ENCODE peak calls at places on chromosomes 3 and 15, in eight cellular contexts. One of them, this sample, is unnamed.

GRCh38 chr3:171901615-171902312 is 58.6 kb downstream of the TMEM212 start:
- DNase-seq in CD8-positive, alpha-beta memory T cell: no peak
- DNase-seq in mammary epithelial cell: no peak
- DNase-seq in effector memory CD4-positive, alpha-beta T cell: no peak
- DNase-seq in brain microvascular endothelial cell: no peak
- DNase-seq in breast epithelium: no peak
- DNase-seq in WERI-Rb-1: no peak
- DNase-seq in endothelial cell of umbilical vein: no peak
- DNase-seq in this sample: no peak

GRCh38 chr3:127688416-127689265 is 15.9 kb downstream of the ABTB1 start:
- DNase-seq in endothelial cell of umbilical vein: no peak
- DNase-seq in CD8-positive, alpha-beta memory T cell: no peak
- DNase-seq in breast epithelium: no peak
- DNase-seq in WERI-Rb-1: peak; percentile 60
- DNase-seq in effector memory CD4-positive, alpha-beta T cell: no peak
- DNase-seq in brain microvascular endothelial cell: peak; percentile 25
- DNase-seq in mammary epithelial cell: no peak
- DNase-seq in this sample: no peak

GRCh38 chr3:194204036-194204792 is 68.3 kb downstream of the HES1 start:
- DNase-seq in CD8-positive, alpha-beta memory T cell: no peak
- DNase-seq in endothelial cell of umbilical vein: no peak
- DNase-seq in effector memory CD4-positive, alpha-beta T cell: no peak
- DNase-seq in mammary epithelial cell: peak; percentile 6
- DNase-seq in brain microvascular endothelial cell: no peak
- DNase-seq in breast epithelium: no peak
- DNase-seq in WERI-Rb-1: no peak
- DNase-seq in this sample: no peak

GRCh38 chr15:25543156-25543555 is 104.3 kb upstream of the UBE3A start:
- DNase-seq in breast epithelium: peak; percentile 51
- DNase-seq in effector memory CD4-positive, alpha-beta T cell: no peak
- DNase-seq in WERI-Rb-1: no peak
- DNase-seq in mammary epithelial cell: no peak
- DNase-seq in brain microvascular endothelial cell: no peak
- DNase-seq in CD8-positive, alpha-beta memory T cell: no peak
- DNase-seq in endothelial cell of umbilical vein: no peak
- DNase-seq in this sample: peak; percentile 65

GRCh38 chr3:49655731-49656285 is 18.3 kb upstream of the APEH start:
- DNase-seq in CD8-positive, alpha-beta memory T cell: no peak
- DNase-seq in brain microvascular endothelial cell: no peak
- DNase-seq in WERI-Rb-1: no peak
- DNase-seq in effector memory CD4-positive, alpha-beta T cell: no peak
- DNase-seq in endothelial cell of umbilical vein: no peak
- DNase-seq in breast epithelium: no peak
- DNase-seq in mammary epithelial cell: no peak
- DNase-seq in this sample: no peak

GRCh38 chr3:34886443-34886842 is 752.9 kb upstream of the ARPP21 start:
- DNase-seq in CD8-positive, alpha-beta memory T cell: no peak
- DNase-seq in WERI-Rb-1: peak; percentile 17
- DNase-seq in brain microvascular endothelial cell: no peak
- DNase-seq in endothelial cell of umbilical vein: no peak
- DNase-seq in mammary epithelial cell: no peak
- DNase-seq in effector memory CD4-positive, alpha-beta T cell: no peak
- DNase-seq in breast epithelium: no peak
- DNase-seq in this sample: no peak

GRCh38 chr15:90209591-90209990 is 8.5 kb downstream of the SEMA4B start:
- DNase-seq in effector memory CD4-positive, alpha-beta T cell: no peak
- DNase-seq in CD8-positive, alpha-beta memory T cell: no peak
- DNase-seq in brain microvascular endothelial cell: no peak
- DNase-seq in breast epithelium: no peak
- DNase-seq in WERI-Rb-1: no peak
- DNase-seq in endothelial cell of umbilical vein: no peak
- DNase-seq in mammary epithelial cell: no peak
- DNase-seq in this sample: no peak

GRCh38 chr3:48418140-48418539 is 11.7 kb downstream of the PLXNB1 start:
- DNase-seq in CD8-positive, alpha-beta memory T cell: no peak
- DNase-seq in mammary epithelial cell: no peak
- DNase-seq in effector memory CD4-positive, alpha-beta T cell: no peak
- DNase-seq in breast epithelium: no peak
- DNase-seq in WERI-Rb-1: no peak
- DNase-seq in brain microvascular endothelial cell: no peak
- DNase-seq in endothelial cell of umbilical vein: no peak
- DNase-seq in this sample: no peak

GRCh38 chr15:78949461-78949860 is 4.6 kb upstream of the CTSH start:
- DNase-seq in brain microvascular endothelial cell: no peak
- DNase-seq in WERI-Rb-1: no peak
- DNase-seq in breast epithelium: no peak
- DNase-seq in effector memory CD4-positive, alpha-beta T cell: no peak
- DNase-seq in endothelial cell of umbilical vein: no peak
- DNase-seq in CD8-positive, alpha-beta memory T cell: no peak
- DNase-seq in mammary epithelial cell: peak; percentile 9
- DNase-seq in this sample: no peak

GRCh38 chr3:20104167-20104661 is 64.0 kb downstream of the KAT2B start:
- DNase-seq in CD8-positive, alpha-beta memory T cell: peak; percentile 10
- DNase-seq in breast epithelium: no peak
- DNase-seq in endothelial cell of umbilical vein: no peak
- DNase-seq in WERI-Rb-1: no peak
- DNase-seq in mammary epithelial cell: no peak
- DNase-seq in brain microvascular endothelial cell: no peak
- DNase-seq in effector memory CD4-positive, alpha-beta T cell: peak; percentile 50
- DNase-seq in this sample: no peak

GRCh38 chr3:12870942-12871341 is 29.6 kb upstream of the RPL32 start:
- DNase-seq in mammary epithelial cell: no peak
- DNase-seq in brain microvascular endothelial cell: no peak
- DNase-seq in WERI-Rb-1: no peak
- DNase-seq in CD8-positive, alpha-beta memory T cell: no peak
- DNase-seq in effector memory CD4-positive, alpha-beta T cell: no peak
- DNase-seq in endothelial cell of umbilical vein: no peak
- DNase-seq in breast epithelium: no peak
- DNase-seq in this sample: peak; percentile 42

GRCh38 chr3:164459526-164460151 is 618.7 kb downstream of the SI start:
- DNase-seq in breast epithelium: no peak
- DNase-seq in CD8-positive, alpha-beta memory T cell: no peak
- DNase-seq in brain microvascular endothelial cell: peak; percentile 89
- DNase-seq in endothelial cell of umbilical vein: no peak
- DNase-seq in WERI-Rb-1: no peak
- DNase-seq in effector memory CD4-positive, alpha-beta T cell: no peak
- DNase-seq in mammary epithelial cell: no peak
- DNase-seq in this sample: no peak

GRCh38 chr15:44790215-44790614 is 53.9 kb downstream of the TRIM69 start:
- DNase-seq in WERI-Rb-1: no peak
- DNase-seq in brain microvascular endothelial cell: no peak
- DNase-seq in endothelial cell of umbilical vein: no peak
- DNase-seq in mammary epithelial cell: no peak
- DNase-seq in breast epithelium: no peak
- DNase-seq in effector memory CD4-positive, alpha-beta T cell: no peak
- DNase-seq in CD8-positive, alpha-beta memory T cell: no peak
- DNase-seq in this sample: no peak

GRCh38 chr3:39052613-39053012 is 797 bp downstream of the WDR48 start:
- DNase-seq in brain microvascular endothelial cell: no peak
- DNase-seq in endothelial cell of umbilical vein: no peak
- DNase-seq in breast epithelium: no peak
- DNase-seq in WERI-Rb-1: no peak
- DNase-seq in CD8-positive, alpha-beta memory T cell: no peak
- DNase-seq in mammary epithelial cell: no peak
- DNase-seq in effector memory CD4-positive, alpha-beta T cell: no peak
- DNase-seq in this sample: no peak

GRCh38 chr3:113574213-113574612 is 41.9 kb downstream of the SIDT1 start:
- DNase-seq in effector memory CD4-positive, alpha-beta T cell: no peak
- DNase-seq in WERI-Rb-1: no peak
- DNase-seq in CD8-positive, alpha-beta memory T cell: no peak
- DNase-seq in breast epithelium: no peak
- DNase-seq in mammary epithelial cell: no peak
- DNase-seq in endothelial cell of umbilical vein: peak; percentile 41
- DNase-seq in brain microvascular endothelial cell: no peak
- DNase-seq in this sample: no peak

GRCh38 chr3:113570158-113570557 is 37.8 kb downstream of the SIDT1 start:
- DNase-seq in mammary epithelial cell: no peak
- DNase-seq in breast epithelium: no peak
- DNase-seq in endothelial cell of umbilical vein: no peak
- DNase-seq in WERI-Rb-1: no peak
- DNase-seq in CD8-positive, alpha-beta memory T cell: no peak
- DNase-seq in effector memory CD4-positive, alpha-beta T cell: no peak
- DNase-seq in brain microvascular endothelial cell: no peak
- DNase-seq in this sample: no peak

GRCh38 chr3:113573728-113574127 is 41.4 kb downstream of the SIDT1 start:
- DNase-seq in breast epithelium: no peak
- DNase-seq in effector memory CD4-positive, alpha-beta T cell: no peak
- DNase-seq in mammary epithelial cell: no peak
- DNase-seq in brain microvascular endothelial cell: no peak
- DNase-seq in CD8-positive, alpha-beta memory T cell: no peak
- DNase-seq in endothelial cell of umbilical vein: peak; percentile 4
- DNase-seq in WERI-Rb-1: no peak
- DNase-seq in this sample: no peak

GRCh38 chr3:113575191-113575590 is 42.8 kb downstream of the SIDT1 start:
- DNase-seq in breast epithelium: no peak
- DNase-seq in mammary epithelial cell: no peak
- DNase-seq in brain microvascular endothelial cell: no peak
- DNase-seq in endothelial cell of umbilical vein: no peak
- DNase-seq in effector memory CD4-positive, alpha-beta T cell: no peak
- DNase-seq in WERI-Rb-1: no peak
- DNase-seq in CD8-positive, alpha-beta memory T cell: no peak
- DNase-seq in this sample: no peak

DNA sequence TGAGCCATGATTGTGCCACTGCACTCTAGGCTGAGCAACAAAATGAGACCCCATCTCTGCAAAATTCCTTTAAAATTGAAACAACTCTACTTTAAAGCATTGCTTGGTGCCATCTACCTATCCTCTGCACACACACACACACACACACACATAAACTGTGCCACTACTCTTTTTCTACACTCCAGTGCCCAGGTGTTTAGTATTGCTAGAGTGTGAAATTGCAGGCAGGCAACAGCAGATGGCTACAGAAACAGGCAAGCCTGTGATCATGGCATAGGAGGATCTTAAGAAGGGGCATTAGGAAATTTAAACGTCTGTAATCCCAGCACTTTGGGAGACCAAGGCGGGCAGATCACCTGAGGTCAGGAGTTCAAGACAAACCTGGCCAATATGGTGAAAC is 39.0 kb downstream of the SIDT1 start:
- DNase-seq in CD8-positive, alpha-beta memory T cell: no peak
- DNase-seq in mammary epithelial cell: no peak
- DNase-seq in endothelial cell of umbilical vein: no peak
- DNase-seq in WERI-Rb-1: peak; percentile 44
- DNase-seq in effector memory CD4-positive, alpha-beta T cell: no peak
- DNase-seq in breast epithelium: no peak
- DNase-seq in brain microvascular endothelial cell: no peak
- DNase-seq in this sample: no peak
- H3K27me3 ChIP-seq in CD8-positive, alpha-beta memory T cell: no peaks in the 10 kb centered on the region
- H3K27me3 ChIP-seq in mammary epithelial cell: peaks cover 2% of the 10 kb centered on the region
- H3K27me3 ChIP-seq in endothelial cell of umbilical vein: peaks cover 10% of the 10 kb centered on the region
- H3K27me3 ChIP-seq in WERI-Rb-1: no peaks in the 10 kb centered on the region
- H3K27me3 ChIP-seq in effector memory CD4-positive, alpha-beta T cell: no peaks in the 10 kb centered on the region
- H3K27me3 ChIP-seq in breast epithelium: no peaks in the 10 kb centered on the region
- H3K27me3 ChIP-seq in brain microvascular endothelial cell: no peaks in the 10 kb centered on the region
- H3K27me3 ChIP-seq in this sample: no peaks in the 10 kb centered on the region

DNA sequence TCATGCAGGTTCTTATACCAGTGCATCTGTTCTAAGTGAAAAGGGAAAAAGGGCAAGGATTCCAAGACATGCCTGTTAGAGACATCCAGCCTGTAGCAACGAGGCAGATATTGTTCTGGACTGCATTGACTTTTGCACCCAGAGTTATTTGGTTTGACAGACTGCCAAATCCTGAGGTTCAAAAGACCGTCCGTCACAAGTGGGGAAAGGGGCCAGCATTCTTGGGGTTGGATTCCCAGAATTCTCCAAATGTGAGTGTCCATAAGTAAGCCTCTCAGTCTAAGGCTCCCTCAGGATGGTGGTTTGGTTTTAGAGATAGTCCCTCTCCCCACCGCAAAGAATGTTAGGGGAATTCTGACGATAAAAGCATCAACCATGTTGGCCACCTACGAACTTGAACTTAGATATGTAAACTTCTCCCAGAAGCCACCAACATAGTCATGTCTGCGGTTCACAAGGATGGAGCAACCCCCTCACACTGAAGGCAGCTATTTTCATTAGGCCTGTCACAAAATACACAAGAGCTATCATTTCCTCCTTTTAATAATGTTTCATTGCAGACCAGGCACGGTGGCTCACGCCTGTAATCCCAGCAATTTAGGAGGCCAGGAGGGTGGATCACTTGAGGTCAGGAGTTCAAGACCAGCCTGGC is 13.6 kb upstream of the LACTB start:
- DNase-seq in CD8-positive, alpha-beta memory T cell: no peak
- DNase-seq in WERI-Rb-1: no peak
- DNase-seq in endothelial cell of umbilical vein: peak; percentile 35
- DNase-seq in brain microvascular endothelial cell: peak; percentile 100
- DNase-seq in effector memory CD4-positive, alpha-beta T cell: no peak
- DNase-seq in mammary epithelial cell: peak; percentile 95
- DNase-seq in breast epithelium: peak; percentile 52
- DNase-seq in this sample: no peak
- H3K27me3 ChIP-seq in CD8-positive, alpha-beta memory T cell: no peaks in the 10 kb centered on the region
- H3K27me3 ChIP-seq in WERI-Rb-1: no peaks in the 10 kb centered on the region
- H3K27me3 ChIP-seq in endothelial cell of umbilical vein: no peaks in the 10 kb centered on the region
- H3K27me3 ChIP-seq in brain microvascular endothelial cell: no peaks in the 10 kb centered on the region
- H3K27me3 ChIP-seq in effector memory CD4-positive, alpha-beta T cell: peaks cover 4% of the 10 kb centered on the region
- H3K27me3 ChIP-seq in mammary epithelial cell: no peaks in the 10 kb centered on the region
- H3K27me3 ChIP-seq in breast epithelium: no peaks in the 10 kb centered on the region
- H3K27me3 ChIP-seq in this sample: no peaks in the 10 kb centered on the region

GRCh38 chr15:76105911-76106310 is 46.1 kb downstream of the TMEM266 start:
- DNase-seq in mammary epithelial cell: no peak
- DNase-seq in endothelial cell of umbilical vein: no peak
- DNase-seq in effector memory CD4-positive, alpha-beta T cell: no peak
- DNase-seq in WERI-Rb-1: no peak
- DNase-seq in brain microvascular endothelial cell: no peak
- DNase-seq in CD8-positive, alpha-beta memory T cell: no peak
- DNase-seq in breast epithelium: no peak
- DNase-seq in this sample: no peak
- H3K27me3 ChIP-seq in mammary epithelial cell: no peaks in the 10 kb centered on the region
- H3K27me3 ChIP-seq in endothelial cell of umbilical vein: peaks cover 1% of the 10 kb centered on the region
- H3K27me3 ChIP-seq in effector memory CD4-positive, alpha-beta T cell: no peaks in the 10 kb centered on the region
- H3K27me3 ChIP-seq in WERI-Rb-1: no peaks in the 10 kb centered on the region
- H3K27me3 ChIP-seq in brain microvascular endothelial cell: peaks cover 2% of the 10 kb centered on the region
- H3K27me3 ChIP-seq in CD8-positive, alpha-beta memory T cell: no peaks in the 10 kb centered on the region
- H3K27me3 ChIP-seq in breast epithelium: no peaks in the 10 kb centered on the region
- H3K27me3 ChIP-seq in this sample: peaks cover 5% of the 10 kb centered on the region

GRCh38 chr15:73839699-73840098 is 33.7 kb upstream of the TBC1D21 start:
- DNase-seq in mammary epithelial cell: no peak
- DNase-seq in brain microvascular endothelial cell: no peak
- DNase-seq in WERI-Rb-1: no peak
- DNase-seq in breast epithelium: no peak
- DNase-seq in effector memory CD4-positive, alpha-beta T cell: no peak
- DNase-seq in CD8-positive, alpha-beta memory T cell: no peak
- DNase-seq in endothelial cell of umbilical vein: no peak
- DNase-seq in this sample: no peak

GRCh38 chr15:73840771-73841170 is 32.6 kb upstream of the TBC1D21 start:
- DNase-seq in breast epithelium: no peak
- DNase-seq in brain microvascular endothelial cell: no peak
- DNase-seq in WERI-Rb-1: no peak
- DNase-seq in CD8-positive, alpha-beta memory T cell: no peak
- DNase-seq in endothelial cell of umbilical vein: no peak
- DNase-seq in mammary epithelial cell: no peak
- DNase-seq in effector memory CD4-positive, alpha-beta T cell: no peak
- DNase-seq in this sample: no peak

GRCh38 chr15:73844356-73844755 is 29.0 kb upstream of the TBC1D21 start:
- DNase-seq in effector memory CD4-positive, alpha-beta T cell: no peak
- DNase-seq in breast epithelium: no peak
- DNase-seq in WERI-Rb-1: no peak
- DNase-seq in brain microvascular endothelial cell: peak; percentile 55
- DNase-seq in endothelial cell of umbilical vein: no peak
- DNase-seq in CD8-positive, alpha-beta memory T cell: no peak
- DNase-seq in mammary epithelial cell: no peak
- DNase-seq in this sample: no peak

GRCh38 chr15:73843787-73844186 is 29.6 kb upstream of the TBC1D21 start:
- DNase-seq in effector memory CD4-positive, alpha-beta T cell: no peak
- DNase-seq in breast epithelium: no peak
- DNase-seq in mammary epithelial cell: no peak
- DNase-seq in WERI-Rb-1: no peak
- DNase-seq in endothelial cell of umbilical vein: no peak
- DNase-seq in brain microvascular endothelial cell: no peak
- DNase-seq in CD8-positive, alpha-beta memory T cell: no peak
- DNase-seq in this sample: no peak

GRCh38 chr15:73841756-73842590 is 31.4 kb upstream of the TBC1D21 start:
- DNase-seq in brain microvascular endothelial cell: no peak
- DNase-seq in effector memory CD4-positive, alpha-beta T cell: no peak
- DNase-seq in endothelial cell of umbilical vein: no peak
- DNase-seq in mammary epithelial cell: no peak
- DNase-seq in WERI-Rb-1: no peak
- DNase-seq in CD8-positive, alpha-beta memory T cell: no peak
- DNase-seq in breast epithelium: no peak
- DNase-seq in this sample: no peak
- H3K27me3 ChIP-seq in brain microvascular endothelial cell: peaks cover 14% of the 10 kb centered on the region
- H3K27me3 ChIP-seq in effector memory CD4-positive, alpha-beta T cell: no peaks in the 10 kb centered on the region
- H3K27me3 ChIP-seq in endothelial cell of umbilical vein: peaks cover 7% of the 10 kb centered on the region
- H3K27me3 ChIP-seq in mammary epithelial cell: peaks cover 10% of the 10 kb centered on the region
- H3K27me3 ChIP-seq in WERI-Rb-1: no peaks in the 10 kb centered on the region
- H3K27me3 ChIP-seq in CD8-positive, alpha-beta memory T cell: no peaks in the 10 kb centered on the region
- H3K27me3 ChIP-seq in breast epithelium: peaks cover 4% of the 10 kb centered on the region
- H3K27me3 ChIP-seq in this sample: no peaks in the 10 kb centered on the region

This sample was measured in heart right ventricle.